ENCODE peak calls at places on chromosomes 2 and 18, in five cellular contexts. V is dorsolateral prefrontal cortex, Q is neural crest cell, I is AG09309, T is A549. P is an unnamed sample.

GRCh38 chr18:2173464-2173863 is 397.8 kb downstream of the METTL4 start:
- DNase-seq in V (no peak), Q (no peak), I (peak), T (peak), P (no peak)

GRCh38 chr18:35024965-35025364 is 16.2 kb upstream of the MAPRE2 start:
- DNase-seq in V (no peak), Q (no peak), I (peak), T (peak), P (no peak)

GRCh38 chr2:175187378-175187777 is 5.9 kb upstream of the ATP5MC3 start:
- DNase-seq in V (no peak), Q (no peak), I (no peak), T (peak), P (no peak)

GRCh38 chr18:41828137-41828536 is 126.9 kb upstream of the PIK3C3 start:
- DNase-seq in V (no peak), Q (no peak), I (no peak), T (no peak), P (no peak)

GRCh38 chr2:20212459-20212870 is 12.5 kb downstream of the SDC1 start:
- DNase-seq in V (no peak), Q (peak), I (no peak), T (no peak), P (no peak)

GRCh38 chr18:35713545-35713944 is 132.0 kb downstream of the GALNT1 start:
- DNase-seq in V (no peak), Q (no peak), I (peak), T (no peak), P (no peak)

GRCh38 chr2:603427-603826 is 73.8 kb downstream of the TMEM18 start:
- DNase-seq in V (no peak), Q (no peak), I (no peak), T (peak), P (no peak)

GRCh38 chr2:9306910-9307309 is 100.3 kb downstream of the ASAP2 start:
- DNase-seq in V (no peak), Q (no peak), I (no peak), T (no peak), P (no peak)

GRCh38 chr2:63719052-63719451 is 122.6 kb upstream of the UGP2 start:
- DNase-seq in V (no peak), Q (no peak), I (no peak), T (no peak), P (no peak)

GRCh38 chr2:161576421-161576820 is 47.8 kb upstream of the SLC4A10 start:
- DNase-seq in V (no peak), Q (no peak), I (no peak), T (peak), P (no peak)

GRCh38 chr18:46481048-46481846 is 175.8 kb downstream of the LOXHD1 start:
- DNase-seq in V (no peak), Q (peak), I (peak), T (peak), P (no peak)

GRCh38 chr2:30915485-30915884 is 108.2 kb upstream of the CAPN13 start:
- DNase-seq in V (no peak), Q (peak), I (no peak), T (peak), P (no peak)

GRCh38 chr2:16773080-16773713 is 107.6 kb upstream of the CYRIA start:
- DNase-seq in V (no peak), Q (peak), I (peak), T (peak), P (no peak)

GRCh38 chr2:230423851-230424458 is 8.0 kb downstream of the SP100 start:
- DNase-seq in V (no peak), Q (no peak), I (no peak), T (no peak), P (no peak)

GRCh38 chr2:226678422-226678821 is 121.2 kb downstream of the IRS1 start:
- DNase-seq in V (no peak), Q (no peak), I (no peak), T (no peak), P (no peak)

GRCh38 chr2:181038796-181039195 is 58.4 kb downstream of the UBE2E3 start:
- DNase-seq in V (no peak), Q (no peak), I (no peak), T (no peak), P (no peak)

GRCh38 chr2:130823171-130823885 is 13.4 kb upstream of the ARHGEF4 start:
- DNase-seq in V (no peak), Q (no peak), I (no peak), T (no peak), P (no peak)

GRCh38 chr2:216328347-216328746 is 43.9 kb downstream of the MARCHF4 start:
- DNase-seq in V (no peak), Q (no peak), I (no peak), T (peak), P (no peak)

GRCh38 chr2:194328456-194328855 is 1328.6 kb upstream of the SLC39A10 start:
- DNase-seq in V (no peak), Q (no peak), I (no peak), T (no peak), P (no peak)

GRCh38 chr2:29053680-29054400 is 20.5 kb downstream of the PCARE start:
- DNase-seq in V (no peak), Q (no peak), I (no peak), T (peak), P (no peak)
- TF ChIP-seq CTCF in V (no peak), Q (peak), I (no peak), T (peak), P (no peak)

DNA sequence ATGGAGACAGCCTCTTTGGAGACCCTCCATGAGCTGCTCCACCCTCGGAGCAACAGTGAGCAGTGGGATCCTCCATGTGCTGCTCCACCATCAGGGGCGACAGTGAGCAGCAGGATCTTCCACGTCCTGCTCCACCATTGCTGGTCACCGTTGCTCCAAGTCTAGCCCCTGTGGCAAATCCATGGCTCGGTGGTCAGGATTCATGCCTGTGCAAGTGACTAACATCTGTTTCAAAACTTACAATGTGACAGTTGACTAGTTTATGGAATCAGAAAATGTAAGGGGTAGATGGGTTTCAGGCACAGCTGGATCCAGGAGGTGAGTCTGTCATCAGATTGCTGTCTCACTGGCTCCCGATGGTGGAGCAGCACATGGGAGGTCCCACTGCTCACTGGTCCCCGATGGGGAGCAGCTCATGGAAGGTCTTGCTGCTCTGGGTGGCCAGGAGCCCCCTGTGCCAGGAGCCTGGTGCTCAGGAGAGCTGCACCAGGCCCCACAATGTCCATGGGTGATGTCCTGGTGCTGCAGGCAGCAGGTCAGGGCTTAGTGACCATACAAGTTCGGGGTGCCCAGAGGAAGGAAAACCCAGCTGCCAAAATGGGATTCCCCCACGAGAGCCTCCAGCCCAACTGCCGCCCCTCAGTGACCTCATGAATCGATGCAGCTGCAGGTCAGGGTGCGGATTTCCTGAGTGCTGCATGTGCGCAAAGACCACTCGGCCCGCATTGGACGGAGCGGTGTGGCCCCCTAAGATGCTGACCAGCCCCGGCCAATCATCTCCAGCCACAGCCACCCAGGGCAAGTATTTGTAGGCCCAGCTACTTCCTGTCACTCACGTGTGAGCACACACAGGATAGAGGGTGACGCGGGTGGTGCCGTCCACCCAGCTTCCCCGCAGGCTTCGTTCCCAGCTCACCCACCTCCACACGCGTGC is 116.5 kb upstream of the OTOS start:
- DNase-seq in V (no peak), Q (no peak), I (no peak), T (no peak), P (no peak)
- TF ChIP-seq CTCF in V (no peak), Q (no peak), I (no peak), T (no peak), P (no peak)

GRCh38 chr2:189899101-189899500 is 114.9 kb downstream of the PMS1 start:
- DNase-seq in V (no peak), Q (no peak), I (no peak), T (no peak), P (no peak)
- TF ChIP-seq CTCF in V (no peak), Q (no peak), I (no peak), T (no peak), P (no peak)

GRCh38 chr2:155703917-155704316 is 628.6 kb downstream of the NR4A2 start:
- DNase-seq in V (no peak), Q (no peak), I (no peak), T (no peak), P (no peak)

GRCh38 chr2:155703048-155703447 is 629.5 kb downstream of the NR4A2 start:
- DNase-seq in V (no peak), Q (no peak), I (no peak), T (no peak), P (no peak)

DNA sequence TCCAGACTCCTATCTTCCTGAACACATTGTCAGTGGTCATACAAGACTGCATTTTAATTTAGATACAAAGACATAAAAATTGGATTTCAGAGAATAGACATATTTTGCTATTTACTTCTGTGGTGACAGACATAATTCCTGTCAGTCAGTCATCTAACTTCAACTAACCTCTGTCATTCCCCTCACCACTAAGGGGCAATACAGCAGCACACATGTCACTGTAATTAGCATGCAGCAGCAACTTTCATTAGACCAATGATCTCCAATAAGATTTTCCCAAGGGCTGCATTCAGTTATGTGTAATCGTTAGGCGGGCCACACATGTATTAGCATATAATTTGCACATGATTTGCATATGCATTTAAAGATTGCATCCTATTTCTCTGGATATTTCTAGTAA is 624.5 kb downstream of the NR4A2 start:
- DNase-seq in V (no peak), Q (no peak), I (no peak), T (no peak), P (no peak)
- TF ChIP-seq CTCF in V (peak), Q (no peak), I (no peak), T (no peak), P (no peak)

DNA sequence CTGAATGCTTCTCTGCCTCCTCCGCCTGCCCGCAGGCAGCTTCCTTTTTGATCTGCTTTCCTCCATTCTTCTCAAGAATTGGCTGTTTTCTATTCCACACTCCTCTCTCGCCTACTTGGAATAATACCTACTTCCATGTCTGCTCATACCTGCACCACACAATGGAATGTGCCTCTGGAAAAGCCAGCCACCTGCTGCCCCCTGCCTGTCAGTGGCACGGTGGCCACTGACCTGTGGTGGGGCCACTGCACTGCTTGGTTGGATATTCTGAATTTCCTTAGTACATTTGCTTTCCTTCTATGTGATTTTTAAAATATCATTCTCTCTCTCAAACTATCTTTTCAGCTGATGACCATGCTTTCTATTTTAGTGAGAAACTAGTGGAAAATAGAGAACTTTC is 406.9 kb downstream of the DCDC2C start:
- DNase-seq in V (no peak), Q (no peak), I (no peak), T (no peak), P (no peak)
- TF ChIP-seq CTCF in V (no peak), Q (no peak), I (no peak), T (no peak), P (no peak)

DNA sequence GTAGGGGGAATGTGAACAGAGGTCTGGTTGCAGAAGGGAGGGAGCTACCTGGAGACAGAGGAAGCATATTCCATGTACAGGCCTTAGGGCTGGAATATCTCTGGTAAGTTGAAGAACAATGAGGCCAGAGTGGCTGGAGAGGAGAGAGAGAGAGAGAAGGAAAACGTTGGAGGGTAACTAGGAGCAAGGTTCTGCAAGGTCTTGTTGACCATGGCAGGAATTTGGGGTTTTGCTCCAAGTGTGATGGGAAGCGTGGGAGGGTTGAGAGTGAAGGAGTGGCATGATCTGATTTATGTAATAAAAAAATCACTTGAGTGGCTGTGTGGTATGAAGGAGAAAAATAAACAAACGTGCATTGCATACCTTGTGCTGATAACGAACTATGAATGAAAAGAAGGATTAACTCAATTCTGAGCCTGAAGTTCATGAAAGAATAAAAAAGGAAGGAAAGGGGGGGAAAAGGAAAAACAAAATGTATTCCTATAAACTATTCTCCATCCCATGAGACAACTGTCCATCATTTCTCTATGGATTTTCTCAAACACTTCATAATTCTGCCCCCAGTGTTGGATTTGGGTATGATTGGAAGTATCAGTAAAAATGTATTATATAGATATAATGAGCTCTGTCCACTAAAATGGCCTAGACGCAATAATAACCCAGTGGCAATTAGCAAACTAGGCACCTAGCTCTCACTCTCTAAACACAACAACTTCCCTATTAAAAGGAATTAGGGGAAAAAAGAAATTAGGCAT is 59.7 kb upstream of the PMAIP1 start:
- DNase-seq in V (no peak), Q (no peak), I (no peak), T (no peak), P (no peak)
- TF ChIP-seq CTCF in V (no peak), Q (peak), I (no peak), T (no peak), P (no peak)

DNA sequence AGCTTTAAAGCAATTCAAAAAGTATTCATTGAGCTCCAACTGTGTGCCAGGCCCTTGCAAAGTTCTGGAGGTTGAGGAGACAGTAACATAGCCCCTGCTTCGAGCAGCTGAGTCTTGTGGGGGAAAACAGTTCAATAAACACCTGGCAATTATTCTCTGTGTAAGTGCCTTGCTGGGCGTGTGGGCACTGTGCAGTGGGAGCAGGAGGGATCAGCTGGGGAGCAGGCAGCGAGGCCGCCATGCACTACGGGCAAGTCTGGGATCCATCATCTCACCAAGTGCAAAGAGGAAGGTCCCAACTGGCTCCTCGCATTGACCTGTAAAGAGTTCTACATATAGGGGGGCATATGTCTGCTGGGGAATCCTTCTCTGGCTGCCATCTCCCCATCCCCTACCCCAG is 342.2 kb upstream of the HS6ST1 start:
- DNase-seq in V (no peak), Q (no peak), I (no peak), T (no peak), P (no peak)
- TF ChIP-seq CTCF in V (no peak), Q (no peak), I (no peak), T (no peak), P (no peak)